ENCODE peak calls at places on chromosomes 6 and 20, in eight cellular contexts. U is psoas muscle, Z is osteocyte, D is BJ, P is gastrocnemius medialis, G is nephron progenitor cell, J is KBM-7, L is ELR. R is an unnamed sample.
A peak's percentile ranks its signal among the peaks of the same experiment; 100 is the strongest.

GRCh38 chr6:149897015-149897697 is 757 bp downstream of the RAET1E start:
- DNase-seq in G (no peak), D (peak; percentile 83), Z (peak; percentile 85), U (peak; percentile 96), L (peak; percentile 90), J (no peak), P (peak; percentile 96), R (peak; percentile 20)

GRCh38 chr6:13278184-13278583 is 50.2 kb downstream of the TBC1D7 start:
- DNase-seq in J (peak; percentile 53), P (no peak), L (peak; percentile 13), G (peak; percentile 36), U (no peak), D (no peak), Z (no peak), R (peak; percentile 9)

GRCh38 chr6:52642381-52642780 is 28.5 kb upstream of the TMEM14A start:
- DNase-seq in P (no peak), J (no peak), U (no peak), D (no peak), L (no peak), Z (no peak), G (no peak), R (no peak)

GRCh38 chr6:63859520-63859919 is 223.9 kb downstream of the PHF3 start:
- DNase-seq in G (no peak), J (no peak), L (no peak), P (no peak), D (no peak), U (no peak), Z (no peak), R (no peak)

GRCh38 chr6:156827382-156827781 is 50.2 kb downstream of the ARID1B start:
- DNase-seq in D (no peak), G (no peak), J (no peak), U (no peak), L (peak; percentile 8), Z (no peak), P (peak; percentile 76), R (no peak)

GRCh38 chr20:45911486-45912343 is at the start of gene PLTP:
- DNase-seq in D (no peak), L (peak; percentile 63), U (peak; percentile 82), P (peak; percentile 62), Z (peak; percentile 88), J (peak; percentile 80), G (peak; percentile 80), R (no peak)

GRCh38 chr20:53608456-53609413 is 15.1 kb upstream of the ZNF217 start:
- DNase-seq in U (peak; percentile 61), P (no peak), L (no peak), Z (peak; percentile 80), G (no peak), J (no peak), D (no peak), R (peak; percentile 59)

GRCh38 chr6:108914235-108915022 is 66.2 kb downstream of the ARMC2 start:
- DNase-seq in G (peak; percentile 7), Z (no peak), U (no peak), J (peak; percentile 69), L (peak; percentile 44), D (no peak), P (no peak), R (peak; percentile 44)

GRCh38 chr6:111759836-111760785 is 113.1 kb downstream of the FYN start:
- DNase-seq in L (no peak), G (no peak), J (no peak), D (no peak), U (no peak), Z (no peak), P (no peak), R (no peak)

GRCh38 chr20:62370115-62370806 is 3.1 kb upstream of the LAMA5 start:
- DNase-seq in U (no peak), G (no peak), J (no peak), Z (no peak), D (peak; percentile 31), P (no peak), L (peak; percentile 86), R (peak; percentile 69)

GRCh38 chr20:24692429-24693190 is 223.2 kb downstream of the SYNDIG1 start:
- DNase-seq in P (no peak), J (no peak), G (no peak), Z (peak; percentile 74), D (no peak), L (no peak), U (no peak), R (no peak)

GRCh38 chr20:38167851-38168760 is 3.0 kb upstream of the TGM2 start:
- DNase-seq in U (peak; percentile 87), L (peak; percentile 98), P (peak; percentile 51), D (peak; percentile 77), J (no peak), Z (no peak), G (no peak), R (peak; percentile 74)

GRCh38 chr6:83055366-83055964 is 10.2 kb downstream of the UBE3D start:
- DNase-seq in G (peak; percentile 55), P (no peak), J (peak; percentile 69), Z (no peak), L (peak; percentile 68), D (no peak), U (no peak), R (peak; percentile 66)

GRCh38 chr6:168342626-168343025 is 23.0 kb upstream of the DACT2 start:
- DNase-seq in P (no peak), Z (peak; percentile 72), J (no peak), U (no peak), L (no peak), G (no peak), D (no peak), R (peak; percentile 9)

GRCh38 chr6:128350416-128351254 is 169.8 kb downstream of the PTPRK start:
- DNase-seq in P (no peak), G (no peak), J (no peak), D (no peak), Z (no peak), L (peak; percentile 65), U (no peak), R (peak; percentile 32)

GRCh38 chr6:168180548-168181011 is 101.6 kb upstream of the FRMD1 start:
- DNase-seq in D (no peak), Z (peak; percentile 73), J (no peak), G (no peak), U (no peak), P (no peak), L (no peak), R (peak; percentile 11)

GRCh38 chr6:41704028-41704427 is 31.4 kb downstream of the TFEB start:
- DNase-seq in L (no peak), J (no peak), P (no peak), Z (no peak), U (peak; percentile 39), D (no peak), G (no peak), R (no peak)

GRCh38 chr6:2693191-2693590 is 57.5 kb downstream of the MYLK4 start:
- DNase-seq in D (no peak), U (no peak), L (no peak), Z (no peak), G (no peak), P (no peak), J (no peak), R (no peak)

GRCh38 chr6:5457983-5458683 is 196.8 kb downstream of the FARS2 start:
- DNase-seq in Z (no peak), G (no peak), P (peak; percentile 85), U (peak; percentile 85), D (no peak), L (peak; percentile 14), J (no peak), R (no peak)

GRCh38 chr6:17584241-17584803 is 15.8 kb upstream of the FAM8A1 start:
- DNase-seq in U (no peak), P (no peak), D (peak; percentile 37), G (no peak), J (peak; percentile 76), Z (no peak), L (peak; percentile 84), R (peak; percentile 68)

R was measured in HT-29.